ENCODE peak calls at places on chromosomes 13 and 19, in four cellular contexts. C, H, O and B are unnamed samples.

GRCh38 chr13:46961719-46962118 is 64.9 kb upstream of the HTR2A start:
- DNase-seq in C (peak), H (no peak), O (peak), B (peak)

GRCh38 chr19:23391239-23391638 is 4.0 kb downstream of the ZNF91 start:
- DNase-seq in C (no peak), H (no peak), O (no peak), B (no peak)

GRCh38 chr19:2171349-2172145 is 7.8 kb downstream of the DOT1L start:
- DNase-seq in C (peak), H (peak), O (no peak), B (no peak)

GRCh38 chr19:51259348-51260245 is 8.7 kb downstream of the SIGLECL1 start:
- DNase-seq in C (peak), H (peak), O (peak), B (peak)

GRCh38 chr13:37047032-37047431 is 12.5 kb downstream of the SUPT20H start:
- DNase-seq in C (no peak), H (no peak), O (no peak), B (no peak)

GRCh38 chr13:113387396-113387795 is 23.5 kb upstream of the GRTP1 start:
- DNase-seq in C (no peak), H (no peak), O (no peak), B (no peak)

GRCh38 chr19:5261151-5261890 is 79.3 kb downstream of the PTPRS start:
- DNase-seq in C (no peak), H (no peak), O (no peak), B (no peak)

GRCh38 chr13:109744512-109745051 is 41.8 kb downstream of the IRS2 start:
- DNase-seq in C (no peak), H (no peak), O (no peak), B (no peak)

GRCh38 chr19:41868120-41868988 is 8.3 kb downstream of the RPS19 start:
- DNase-seq in C (no peak), H (no peak), O (no peak), B (no peak)

GRCh38 chr13:112752711-112753541 is 63.1 kb downstream of the ATP11A start:
- DNase-seq in C (peak), H (no peak), O (no peak), B (no peak)

GRCh38 chr13:41040584-41041334 is 20.6 kb upstream of the WBP4 start:
- DNase-seq in C (no peak), H (no peak), O (no peak), B (no peak)

GRCh38 chr13:107351305-107351704 is 783.4 kb upstream of the ARGLU1 start:
- DNase-seq in C (no peak), H (no peak), O (no peak), B (no peak)

GRCh38 chr13:98349731-98350305 is 172.7 kb upstream of the RNF113B start:
- DNase-seq in C (no peak), H (no peak), O (no peak), B (no peak)

GRCh38 chr19:40718774-40719391 is 2.0 kb downstream of the ITPKC start:
- DNase-seq in C (peak), H (no peak), O (peak), B (peak)

GRCh38 chr13:111288276-111288675 is 32.2 kb upstream of the TEX29 start:
- DNase-seq in C (no peak), H (no peak), O (no peak), B (no peak)

GRCh38 chr13:81395368-81395767 is 1054.4 kb upstream of the SPRY2 start:
- DNase-seq in C (no peak), H (no peak), O (no peak), B (no peak)

GRCh38 chr19:3004522-3004921 is 24.6 kb downstream of the TLE2 start:
- DNase-seq in C (no peak), H (no peak), O (no peak), B (no peak)

GRCh38 chr13:37618554-37618953 is 20.0 kb upstream of the POSTN start:
- DNase-seq in C (no peak), H (no peak), O (peak), B (no peak)

GRCh38 chr13:76723551-76724232 is 162.5 kb downstream of the KCTD12 start:
- DNase-seq in C (peak), H (peak), O (peak), B (no peak)

GRCh38 chr19:33512580-33513137 is 8.9 kb downstream of the PEPD start:
- DNase-seq in C (no peak), H (no peak), O (no peak), B (no peak)

GRCh38 chr19:18496980-18497256 is 25.0 kb downstream of the ELL start:
- DNase-seq in C (no peak), H (no peak), O (no peak), B (no peak)

GRCh38 chr19:8935460-8935859 is 74.7 kb downstream of the MUC16 start:
- DNase-seq in C (no peak), H (no peak), O (no peak), B (peak)

GRCh38 chr13:113499936-113500335 is 9.4 kb upstream of the DCUN1D2 start:
- DNase-seq in C (no peak), H (no peak), O (no peak), B (no peak)

GRCh38 chr13:76764429-76764828 is 121.8 kb downstream of the KCTD12 start:
- DNase-seq in C (no peak), H (no peak), O (no peak), B (no peak)

GRCh38 chr13:73109288-73109899 is 50.6 kb downstream of the KLF5 start:
- DNase-seq in C (no peak), H (no peak), O (no peak), B (no peak)

GRCh38 chr19:33684550-33685303 is 63.0 kb downstream of the CHST8 start:
- DNase-seq in C (no peak), H (no peak), O (no peak), B (no peak)

GRCh38 chr19:49837009-49837310 is 14.0 kb upstream of the PTOV1 start:
- DNase-seq in C (no peak), H (no peak), O (no peak), B (no peak)

GRCh38 chr13:80399340-80400163 is 58.6 kb upstream of the SPRY2 start:
- DNase-seq in C (peak), H (no peak), O (no peak), B (peak)

GRCh38 chr19:10419646-10420443 is 493 bp upstream of the PDE4A start:
- DNase-seq in C (peak), H (peak), O (peak), B (peak)

GRCh38 chr19:35040826-35041547 is 534 bp upstream of the HPN start:
- DNase-seq in C (peak), H (peak), O (no peak), B (no peak)

GRCh38 chr19:10353793-10354391 is 14.5 kb upstream of the ICAM3 start:
- DNase-seq in C (peak), H (peak), O (no peak), B (no peak)

GRCh38 chr13:31790992-31791391 is 51.7 kb downstream of the RXFP2 start:
- DNase-seq in C (no peak), H (no peak), O (no peak), B (peak)

GRCh38 chr19:48872884-48873475 is 759 bp downstream of the PPP1R15A start:
- DNase-seq in C (peak), H (peak), O (peak), B (peak)

GRCh38 chr19:13001502-13002388 is 6.5 kb downstream of the NFIX start:
- DNase-seq in C (no peak), H (no peak), O (no peak), B (no peak)